ENCODE peak calls at places on chromosomes 7 and 10, in four cellular contexts. One of them, this sample, is unnamed.

GRCh38 chr10:125083576-125083920 is 76.8 kb downstream of the CTBP2 start:
- DNase-seq in A549: peak; percentile 77
- DNase-seq in cardiac muscle cell: peak; percentile 38
- DNase-seq in transverse colon: no peak
- DNase-seq in this sample: no peak

GRCh38 chr10:114486938-114487814 is 82.9 kb upstream of the AFAP1L2 start:
- DNase-seq in A549: peak; percentile 14
- DNase-seq in cardiac muscle cell: no peak
- DNase-seq in transverse colon: no peak
- DNase-seq in this sample: no peak

GRCh38 chr7:16528520-16528919 is 1.9 kb downstream of the LRRC72 start:
- DNase-seq in A549: no peak
- DNase-seq in transverse colon: no peak
- DNase-seq in cardiac muscle cell: no peak
- DNase-seq in this sample: no peak

GRCh38 chr7:137986252-137987010 is 15.5 kb downstream of the CREB3L2 start:
- DNase-seq in cardiac muscle cell: peak; percentile 91
- DNase-seq in transverse colon: peak; percentile 38
- DNase-seq in A549: no peak
- DNase-seq in this sample: peak; percentile 66

GRCh38 chr10:116444527-116445142 is 17.0 kb downstream of the PNLIPRP3 start:
- DNase-seq in transverse colon: no peak
- DNase-seq in cardiac muscle cell: peak; percentile 40
- DNase-seq in A549: peak; percentile 50
- DNase-seq in this sample: no peak

GRCh38 chr7:130982160-130982638 is 248.2 kb upstream of the KLF14 start:
- DNase-seq in A549: peak; percentile 63
- DNase-seq in cardiac muscle cell: peak; percentile 56
- DNase-seq in transverse colon: no peak
- DNase-seq in this sample: no peak

GRCh38 chr10:73588656-73589055 is 2.5 kb downstream of the USP54 start:
- DNase-seq in cardiac muscle cell: peak; percentile 63
- DNase-seq in transverse colon: no peak
- DNase-seq in A549: no peak
- DNase-seq in this sample: no peak

GRCh38 chr7:133052826-133053225 is 29.1 kb downstream of the CHCHD3 start:
- DNase-seq in A549: no peak
- DNase-seq in transverse colon: no peak
- DNase-seq in cardiac muscle cell: peak; percentile 24
- DNase-seq in this sample: no peak

GRCh38 chr10:33327750-33328149 is 6.7 kb downstream of the NRP1 start:
- DNase-seq in A549: no peak
- DNase-seq in cardiac muscle cell: peak; percentile 38
- DNase-seq in transverse colon: no peak
- DNase-seq in this sample: no peak

GRCh38 chr7:22665816-22666375 is 61.1 kb upstream of the IL6 start:
- DNase-seq in A549: no peak
- DNase-seq in cardiac muscle cell: peak; percentile 33
- DNase-seq in transverse colon: no peak
- DNase-seq in this sample: no peak

GRCh38 chr10:46518028-46518725 is 38.3 kb downstream of the GPRIN2 start:
- DNase-seq in cardiac muscle cell: no peak
- DNase-seq in transverse colon: peak; percentile 3
- DNase-seq in A549: no peak
- DNase-seq in this sample: no peak

GRCh38 chr7:29622335-29623265 is 59.0 kb downstream of the PRR15 start:
- DNase-seq in A549: peak; percentile 61
- DNase-seq in cardiac muscle cell: peak; percentile 83
- DNase-seq in transverse colon: no peak
- DNase-seq in this sample: no peak

GRCh38 chr7:21603972-21604749 is 61.3 kb downstream of the DNAH11 start:
- DNase-seq in transverse colon: no peak
- DNase-seq in A549: no peak
- DNase-seq in cardiac muscle cell: no peak
- DNase-seq in this sample: no peak

GRCh38 chr7:27526991-27527722 is 135.5 kb downstream of the HIBADH start:
- DNase-seq in A549: no peak
- DNase-seq in transverse colon: no peak
- DNase-seq in cardiac muscle cell: peak; percentile 72
- DNase-seq in this sample: no peak

GRCh38 chr7:7641129-7641663 is 644 bp downstream of the UMAD1 start:
- DNase-seq in A549: no peak
- DNase-seq in transverse colon: peak; percentile 11
- DNase-seq in cardiac muscle cell: no peak
- DNase-seq in this sample: no peak

GRCh38 chr7:131279044-131279443 is 48.6 kb upstream of the MKLN1 start:
- DNase-seq in transverse colon: no peak
- DNase-seq in A549: no peak
- DNase-seq in cardiac muscle cell: no peak
- DNase-seq in this sample: no peak

GRCh38 chr7:21984042-21984441 is 38.3 kb upstream of the CDCA7L start:
- DNase-seq in A549: no peak
- DNase-seq in cardiac muscle cell: no peak
- DNase-seq in transverse colon: no peak
- DNase-seq in this sample: no peak

GRCh38 chr7:75617634-75618234 is 121.0 kb downstream of the HIP1 start:
- DNase-seq in transverse colon: peak; percentile 45
- DNase-seq in cardiac muscle cell: peak; percentile 89
- DNase-seq in A549: peak; percentile 38
- DNase-seq in this sample: peak; percentile 41

GRCh38 chr7:139118234-139118802 is 8.8 kb upstream of the ZC3HAV1 start:
- DNase-seq in transverse colon: no peak
- DNase-seq in cardiac muscle cell: peak; percentile 41
- DNase-seq in A549: peak; percentile 50
- DNase-seq in this sample: no peak

GRCh38 chr7:155576900-155577508 is 30.6 kb upstream of the CNPY1 start:
- DNase-seq in A549: no peak
- DNase-seq in transverse colon: peak; percentile 26
- DNase-seq in cardiac muscle cell: no peak
- DNase-seq in this sample: no peak

GRCh38 chr10:30207485-30208052 is 141.5 kb downstream of the MTPAP start:
- DNase-seq in cardiac muscle cell: peak; percentile 37
- DNase-seq in transverse colon: no peak
- DNase-seq in A549: no peak
- DNase-seq in this sample: no peak

GRCh38 chr7:74505426-74506328 is 52.0 kb downstream of the GTF2IRD1 start:
- DNase-seq in cardiac muscle cell: no peak
- DNase-seq in A549: no peak
- DNase-seq in transverse colon: no peak
- DNase-seq in this sample: no peak

GRCh38 chr10:70459061-70459770 is 17.7 kb upstream of the NODAL start:
- DNase-seq in A549: no peak
- DNase-seq in transverse colon: no peak
- DNase-seq in cardiac muscle cell: no peak
- DNase-seq in this sample: no peak

GRCh38 chr10:70461397-70462348 is 16.9 kb upstream of the PALD1 start:
- DNase-seq in transverse colon: peak; percentile 62
- DNase-seq in cardiac muscle cell: peak; percentile 63
- DNase-seq in A549: peak; percentile 64
- DNase-seq in this sample: no peak

GRCh38 chr10:70459771-70460490 is 18.4 kb upstream of the NODAL start:
- DNase-seq in transverse colon: no peak
- DNase-seq in cardiac muscle cell: no peak
- DNase-seq in A549: no peak
- DNase-seq in this sample: no peak

GRCh38 chr10:70465278-70465677 is 13.3 kb upstream of the PALD1 start:
- DNase-seq in transverse colon: no peak
- DNase-seq in cardiac muscle cell: no peak
- DNase-seq in A549: no peak
- DNase-seq in this sample: no peak

GRCh38 chr10:70462349-70462984 is 16.1 kb upstream of the PALD1 start:
- DNase-seq in transverse colon: peak; percentile 24
- DNase-seq in A549: peak; percentile 21
- DNase-seq in cardiac muscle cell: no peak
- DNase-seq in this sample: peak; percentile 43
- H3K27ac ChIP-seq in transverse colon: no peak overlapping the region
- H3K27ac ChIP-seq in A549: no peak overlapping the region
- H3K27ac ChIP-seq in cardiac muscle cell: no peak overlapping the region
- H3K27ac ChIP-seq in this sample: peak overlapping the region; percentile 42

DNA sequence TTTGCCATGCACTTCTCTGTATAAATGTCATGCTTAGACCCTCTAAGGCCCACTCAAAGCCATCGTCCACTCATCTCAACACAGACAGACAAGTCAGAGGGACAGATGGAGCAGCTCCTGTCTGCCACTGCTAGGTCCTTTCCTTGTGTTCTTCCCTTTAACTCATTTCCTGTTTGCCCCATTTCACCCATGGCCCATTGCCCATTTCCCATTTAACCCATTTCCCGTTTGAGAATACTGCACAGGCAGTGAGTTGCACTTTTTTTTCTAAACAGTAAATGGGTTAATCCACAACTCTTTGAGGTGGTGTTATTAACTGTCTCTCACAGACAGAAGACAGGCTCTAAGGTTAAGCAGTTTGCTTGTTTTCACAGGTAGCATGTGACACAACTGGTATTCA is 179.3 kb downstream of the NPSR1 start:
- DNase-seq in A549: no peak
- DNase-seq in transverse colon: no peak
- DNase-seq in cardiac muscle cell: peak; percentile 27
- DNase-seq in this sample: no peak
- H3K4me3 ChIP-seq in A549: no peak overlapping the region
- H3K4me3 ChIP-seq in transverse colon: no peak overlapping the region
- H3K4me3 ChIP-seq in cardiac muscle cell: no peak overlapping the region
- H3K4me3 ChIP-seq in this sample: no peak overlapping the region

GRCh38 chr7:50359995-50360925 is 55.7 kb downstream of the IKZF1 start:
- DNase-seq in cardiac muscle cell: peak; percentile 20
- DNase-seq in A549: no peak
- DNase-seq in transverse colon: peak; percentile 54
- DNase-seq in this sample: no peak

GRCh38 chr7:50364645-50365044 is 60.1 kb downstream of the IKZF1 start:
- DNase-seq in transverse colon: no peak
- DNase-seq in cardiac muscle cell: no peak
- DNase-seq in A549: no peak
- DNase-seq in this sample: no peak

GRCh38 chr7:50363327-50364060 is 59.0 kb downstream of the IKZF1 start:
- DNase-seq in A549: no peak
- DNase-seq in transverse colon: no peak
- DNase-seq in cardiac muscle cell: no peak
- DNase-seq in this sample: no peak

GRCh38 chr7:50362142-50362541 is 57.6 kb downstream of the IKZF1 start:
- DNase-seq in cardiac muscle cell: no peak
- DNase-seq in transverse colon: no peak
- DNase-seq in A549: no peak
- DNase-seq in this sample: no peak

DNA sequence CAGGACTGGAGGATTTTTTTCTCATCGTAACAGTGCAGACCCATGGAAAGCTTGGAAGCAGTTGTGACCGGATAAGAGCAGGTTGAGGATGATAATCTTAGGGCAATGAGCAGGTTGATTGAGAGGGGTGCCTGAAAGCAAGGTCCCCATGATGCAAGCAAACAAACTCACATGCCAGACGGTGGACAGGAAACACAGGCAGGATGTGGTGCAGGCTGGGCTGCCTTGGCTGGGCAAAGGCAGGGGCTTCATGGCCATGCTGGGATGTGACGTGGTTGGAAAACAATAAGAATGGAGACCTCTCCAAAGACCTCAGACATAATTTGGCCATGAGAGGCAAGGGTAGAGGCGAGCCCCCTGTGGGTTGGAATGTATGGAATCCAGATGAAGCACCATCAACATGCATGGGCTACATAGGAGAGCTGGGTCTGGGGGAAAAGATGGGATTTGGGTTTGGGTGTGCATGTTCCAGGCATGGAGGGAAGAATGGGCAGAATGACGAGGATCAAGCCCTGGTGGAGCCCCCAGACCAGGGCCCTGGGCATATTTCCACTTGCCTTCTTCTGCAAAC is 58.3 kb downstream of the IKZF1 start:
- DNase-seq in transverse colon: peak; percentile 42
- DNase-seq in cardiac muscle cell: no peak
- DNase-seq in A549: no peak
- DNase-seq in this sample: no peak
- H3K27ac ChIP-seq in transverse colon: peak overlapping the region; percentile 21
- H3K27ac ChIP-seq in cardiac muscle cell: no peak overlapping the region
- H3K27ac ChIP-seq in A549: no peak overlapping the region
- H3K27ac ChIP-seq in this sample: peak overlapping the region; percentile 38

DNA sequence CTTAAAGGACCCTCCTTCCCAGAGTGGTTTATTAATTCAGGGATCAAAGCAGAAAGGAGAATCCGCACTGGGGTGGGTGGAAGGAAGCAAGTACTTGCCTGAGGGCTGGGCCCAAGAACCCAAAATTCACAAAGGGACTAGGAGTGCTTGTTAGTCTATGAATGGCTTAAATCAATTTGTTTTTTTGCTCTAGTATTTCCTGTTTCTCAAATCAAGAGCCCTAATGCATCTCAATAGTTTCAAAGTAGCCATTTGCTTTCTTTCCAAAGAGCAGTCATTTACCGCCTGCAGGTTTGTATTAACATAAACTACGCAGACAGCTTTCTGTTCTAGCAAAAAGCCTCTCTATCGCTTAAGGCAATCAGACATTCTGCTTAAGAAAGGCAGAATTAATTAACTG is 44.2 kb upstream of the SLC35G1 start:
- DNase-seq in A549: no peak
- DNase-seq in transverse colon: no peak
- DNase-seq in cardiac muscle cell: no peak
- DNase-seq in this sample: no peak
- H3K4me3 ChIP-seq in A549: no peak overlapping the region
- H3K4me3 ChIP-seq in transverse colon: no peak overlapping the region
- H3K4me3 ChIP-seq in cardiac muscle cell: no peak overlapping the region
- H3K4me3 ChIP-seq in this sample: no peak overlapping the region

DNA sequence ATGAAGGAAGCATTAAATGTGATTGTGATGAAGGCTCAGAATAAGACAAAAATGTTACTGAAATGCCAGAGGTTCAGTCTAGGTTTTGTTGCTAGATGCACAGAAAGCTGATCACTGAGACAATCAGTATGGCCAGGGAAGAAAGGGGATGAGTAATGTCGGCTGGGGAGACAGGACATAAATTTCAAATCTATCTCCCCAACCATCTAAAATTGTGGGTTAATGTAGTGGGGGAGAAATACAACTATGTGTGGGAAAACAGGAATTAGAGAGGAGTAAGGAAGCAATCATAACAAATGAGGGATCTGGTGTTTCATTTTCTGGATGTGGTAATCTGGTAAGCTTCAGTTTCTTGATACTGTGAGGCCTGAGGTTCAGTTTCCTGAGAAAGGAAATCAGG is 1111.0 kb downstream of the XPNPEP1 start:
- DNase-seq in transverse colon: no peak
- DNase-seq in cardiac muscle cell: no peak
- DNase-seq in A549: no peak
- DNase-seq in this sample: no peak
- H3K27ac ChIP-seq in transverse colon: no peak overlapping the region
- H3K27ac ChIP-seq in cardiac muscle cell: no peak overlapping the region
- H3K27ac ChIP-seq in A549: no peak overlapping the region
- H3K27ac ChIP-seq in this sample: no peak overlapping the region

This sample was measured in tibial nerve.